ENCODE peak calls at places on chromosomes 5 and 9, in seven cellular contexts. T is PC-9, R is heart left ventricle, S is ovary, D is lung, H is breast epithelium, V is kidney epithelial cell. Y is an unnamed sample.

GRCh38 chr5:139985290-139985689 is 57.8 kb downstream of the NRG2 start:
- DNase-seq in T (peak), R (no peak), S (no peak), D (no peak), H (no peak), V (no peak), Y (no peak)

GRCh38 chr5:139675213-139675612 is 27.1 kb downstream of the CXXC5 start:
- DNase-seq in T (no peak), R (no peak), S (no peak), D (no peak), H (no peak), V (no peak), Y (no peak)

GRCh38 chr9:128479262-128479661 is 23.5 kb downstream of the ODF2 start:
- DNase-seq in T (no peak), R (no peak), S (no peak), D (no peak), H (no peak), V (no peak), Y (no peak)

GRCh38 chr9:136798708-136799078 is 2.6 kb downstream of the CCDC183 start:
- DNase-seq in T (no peak), R (no peak), S (no peak), D (no peak), H (no peak), V (no peak), Y (no peak)

GRCh38 chr5:87298687-87299362 is 31.1 kb downstream of the RASA1 start:
- DNase-seq in T (no peak), R (no peak), S (no peak), D (no peak), H (no peak), V (no peak), Y (peak)

GRCh38 chr5:162654661-162655406 is 587.3 kb downstream of the GABRG2 start:
- DNase-seq in T (no peak), R (no peak), S (no peak), D (no peak), H (no peak), V (no peak), Y (no peak)

GRCh38 chr5:138107213-138107612 is 23.4 kb downstream of the WNT8A start:
- DNase-seq in T (no peak), R (no peak), S (no peak), D (no peak), H (no peak), V (no peak), Y (no peak)

GRCh38 chr5:174045470-174046025 is at the start of gene NSG2:
- DNase-seq in T (peak), R (peak), S (peak), D (peak), H (peak), V (peak), Y (peak)

GRCh38 chr9:5762421-5762820 is 70.5 kb downstream of the ERMP1 start:
- DNase-seq in T (no peak), R (no peak), S (no peak), D (no peak), H (no peak), V (no peak), Y (no peak)

GRCh38 chr5:133372306-133373008 is 239.9 kb downstream of the FSTL4 start:
- DNase-seq in T (no peak), R (no peak), S (no peak), D (no peak), H (no peak), V (no peak), Y (no peak)

GRCh38 chr5:4571248-4571950 is 568.7 kb upstream of the ADAMTS16 start:
- DNase-seq in T (no peak), R (no peak), S (no peak), D (no peak), H (no peak), V (no peak), Y (no peak)

GRCh38 chr5:4575608-4576007 is 564.5 kb upstream of the ADAMTS16 start:
- DNase-seq in T (no peak), R (no peak), S (no peak), D (no peak), H (no peak), V (no peak), Y (no peak)

GRCh38 chr5:4570047-4571015 is 569.8 kb upstream of the ADAMTS16 start:
- DNase-seq in T (no peak), R (no peak), S (no peak), D (no peak), H (no peak), V (no peak), Y (no peak)

GRCh38 chr5:4572713-4573112 is 567.4 kb upstream of the ADAMTS16 start:
- DNase-seq in T (no peak), R (no peak), S (no peak), D (no peak), H (no peak), V (no peak), Y (no peak)

GRCh38 chr5:4572297-4572696 is 567.8 kb upstream of the ADAMTS16 start:
- DNase-seq in T (no peak), R (no peak), S (no peak), D (no peak), H (no peak), V (no peak), Y (no peak)
- H3K4me3 ChIP-seq in T (no peak), R (no peak), S (no peak), D (no peak), H (no peak), V (no peak), Y (no peak)

GRCh38 chr5:92330365-92330764 is 947.2 kb upstream of the ARRDC3 start:
- DNase-seq in T (no peak), R (no peak), S (no peak), D (no peak), H (no peak), V (no peak), Y (no peak)
- H3K4me3 ChIP-seq in T (no peak), R (no peak), S (no peak), D (no peak), H (no peak), V (no peak), Y (no peak)

DNA sequence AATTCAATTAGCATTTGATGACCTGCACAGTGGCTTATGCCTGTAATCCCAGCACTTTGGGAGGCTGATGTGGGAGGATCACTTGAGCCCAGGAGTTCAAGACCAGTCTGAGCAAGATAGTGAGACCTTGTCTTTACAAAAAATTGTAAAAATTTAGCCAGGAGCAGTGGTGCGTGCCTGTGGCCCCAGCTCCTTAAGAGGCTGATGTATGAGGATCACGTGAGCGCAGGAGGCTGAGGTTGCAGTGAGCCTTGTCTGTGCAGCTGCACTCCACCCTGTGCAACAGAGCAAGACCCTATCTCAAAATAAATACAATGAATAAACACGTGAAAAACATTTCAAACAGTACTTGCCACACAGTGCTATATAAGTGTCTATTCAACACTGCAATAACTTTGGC is 4.2 kb downstream of the ABCA1 start:
- DNase-seq in T (no peak), R (no peak), S (no peak), D (no peak), H (no peak), V (no peak), Y (no peak)
- H3K4me3 ChIP-seq in T (no peak), R (no peak), S (no peak), D (no peak), H (no peak), V (no peak), Y (no peak)

GRCh38 chr9:21970001-21970799 is 24.0 kb downstream of the CDKN2A start:
- DNase-seq in T (no peak), R (no peak), S (no peak), D (no peak), H (no peak), V (no peak), Y (no peak)
- H3K4me3 ChIP-seq in T (no peak), R (no peak), S (no peak), D (no peak), H (no peak), V (no peak), Y (no peak)

GRCh38 chr5:80083115-80083890 is 48.2 kb downstream of the THBS4 start:
- DNase-seq in T (peak), R (no peak), S (peak), D (no peak), H (no peak), V (no peak), Y (peak)
- H3K4me3 ChIP-seq in T (peak), R (peak), S (peak), D (no peak), H (peak), V (no peak), Y (peak)

Y was measured in fibroblast of villous mesenchyme.